ENCODE peak calls at places on chromosomes 4 and X, in five cellular contexts. G, V, Q, R and Y are unnamed samples.

GRCh38 chrX:74579597-74580209 is 34.7 kb downstream of the RLIM start:
- DNase-seq in G (no peak), V (no peak), Q (no peak), R (no peak), Y (no peak)

GRCh38 chrX:110008001-110008635 is 5.2 kb downstream of the TMEM164 start:
- DNase-seq in G (no peak), V (no peak), Q (no peak), R (no peak), Y (no peak)

GRCh38 chr4:20393486-20394100 is 141.9 kb downstream of the SLIT2 start:
- DNase-seq in G (no peak), V (no peak), Q (no peak), R (no peak), Y (no peak)

GRCh38 chrX:153903238-153903980 is 1.1 kb upstream of the AVPR2 start:
- DNase-seq in G (peak), V (no peak), Q (no peak), R (no peak), Y (no peak)

GRCh38 chr4:157312702-157313101 is 92.2 kb downstream of the GRIA2 start:
- DNase-seq in G (no peak), V (no peak), Q (no peak), R (no peak), Y (no peak)

GRCh38 chr4:80183196-80184052 is 13.9 kb upstream of the PRDM8 start:
- DNase-seq in G (peak), V (peak), Q (peak), R (no peak), Y (peak)

GRCh38 chrX:42992199-42992943 is 214.4 kb upstream of the PPP1R2C start:
- DNase-seq in G (no peak), V (no peak), Q (no peak), R (no peak), Y (no peak)

GRCh38 chrX:44580466-44580865 is 37.8 kb upstream of the FUNDC1 start:
- DNase-seq in G (no peak), V (no peak), Q (peak), R (no peak), Y (no peak)

GRCh38 chrX:103941201-103941975 is 21.0 kb upstream of the TMSB15B start:
- DNase-seq in G (no peak), V (no peak), Q (peak), R (no peak), Y (no peak)

GRCh38 chrX:74557378-74557777 is 57.0 kb downstream of the RLIM start:
- DNase-seq in G (no peak), V (no peak), Q (no peak), R (no peak), Y (no peak)

GRCh38 chr4:90357117-90357710 is 230.0 kb downstream of the CCSER1 start:
- DNase-seq in G (no peak), V (no peak), Q (peak), R (no peak), Y (no peak)

GRCh38 chr4:161767116-161767515 is 396.7 kb downstream of the FSTL5 start:
- DNase-seq in G (no peak), V (no peak), Q (peak), R (no peak), Y (no peak)

GRCh38 chrX:45479835-45480422 is 279.3 kb upstream of the DIPK2B start:
- DNase-seq in G (no peak), V (no peak), Q (peak), R (no peak), Y (no peak)

GRCh38 chr4:147421456-147421855 is 59.4 kb upstream of the EDNRA start:
- DNase-seq in G (no peak), V (no peak), Q (no peak), R (no peak), Y (no peak)

GRCh38 chr4:128811571-128812359 is 2.3 kb downstream of the JADE1 start:
- DNase-seq in G (peak), V (peak), Q (peak), R (peak), Y (peak)

GRCh38 chr4:55358668-55359067 is 12.6 kb downstream of the SRD5A3 start:
- DNase-seq in G (no peak), V (no peak), Q (peak), R (no peak), Y (no peak)

GRCh38 chrX:130575831-130576404 is 174.1 kb downstream of the RBMX2 start:
- DNase-seq in G (peak), V (no peak), Q (peak), R (peak), Y (peak)

GRCh38 chr4:128061566-128062536 is 739 bp downstream of the LARP1B start:
- DNase-seq in G (peak), V (peak), Q (peak), R (peak), Y (peak)

GRCh38 chr4:108786351-108786750 is 23.5 kb upstream of the ETNPPL start:
- DNase-seq in G (no peak), V (no peak), Q (no peak), R (no peak), Y (no peak)

GRCh38 chr4:153114771-153115321 is 89.4 kb upstream of the TRIM2 start:
- DNase-seq in G (no peak), V (peak), Q (peak), R (no peak), Y (no peak)

GRCh38 chrX:137313627-137314026 is 252.3 kb upstream of the ZIC3 start:
- DNase-seq in G (no peak), V (no peak), Q (no peak), R (no peak), Y (no peak)

GRCh38 chr4:53646792-53647191 is 55.5 kb upstream of the LNX1 start:
- DNase-seq in G (no peak), V (no peak), Q (no peak), R (no peak), Y (peak)

GRCh38 chrX:153873282-153874090 is 12.5 kb downstream of the L1CAM start:
- DNase-seq in G (no peak), V (no peak), Q (no peak), R (no peak), Y (no peak)

GRCh38 chrX:125322431-125322830 is 2.8 kb downstream of the TEX13C start:
- DNase-seq in G (no peak), V (no peak), Q (no peak), R (no peak), Y (no peak)

GRCh38 chr4:156672924-156673323 is 298.7 kb downstream of the PDGFC start:
- DNase-seq in G (no peak), V (no peak), Q (no peak), R (no peak), Y (no peak)